ENCODE peak calls at places on chromosomes 4 and X, in eight cellular contexts. F is lower leg skin; T is NCI-H2029; S is germinal center; X is activated naive CD4-positive, alpha-beta T cell treated with Interleukin-2 at 50 U/mL for 16 hours; G is ELR; R is T-helper 22 cell; H is AG09319. Z is an unnamed sample.

GRCh38 chrX:13994104-13994503 is 35.6 kb downstream of the GEMIN8 start:
- DNase-seq in R (no peak), H (no peak), X (no peak), G (no peak), S (no peak), F (no peak), T (no peak), Z (no peak)

GRCh38 chrX:70301716-70302115 is 11.8 kb downstream of the KIF4A start:
- DNase-seq in S (no peak), R (no peak), T (no peak), H (peak), F (no peak), G (no peak), X (no peak), Z (no peak)

GRCh38 chr4:2127609-2128300 is 68.6 kb downstream of the NAT8L start:
- DNase-seq in X (no peak), G (no peak), S (no peak), H (no peak), F (no peak), R (no peak), T (no peak), Z (no peak)

GRCh38 chr4:156420557-156420956 is 466.9 kb upstream of the CTSO start:
- DNase-seq in H (no peak), R (no peak), S (no peak), T (no peak), F (no peak), G (no peak), X (no peak), Z (no peak)

GRCh38 chrX:9312922-9313867 is 151.7 kb upstream of the TBL1X start:
- DNase-seq in F (peak), S (peak), H (no peak), T (no peak), X (peak), G (peak), R (peak), Z (no peak)

GRCh38 chrX:40108959-40109287 is 11.2 kb upstream of the BCOR start:
- DNase-seq in T (peak), H (no peak), R (peak), F (peak), S (no peak), X (peak), G (peak), Z (no peak)

GRCh38 chr4:88907478-88907877 is 149.5 kb downstream of the FAM13A start:
- DNase-seq in X (no peak), T (no peak), G (peak), S (no peak), R (no peak), H (no peak), F (no peak), Z (no peak)

GRCh38 chr4:153497091-153497531 is 31.0 kb downstream of the TMEM131L start:
- DNase-seq in H (no peak), X (peak), G (peak), F (no peak), R (no peak), S (no peak), T (no peak), Z (no peak)

GRCh38 chrX:15915959-15916703 is 61.5 kb upstream of the AP1S2 start:
- DNase-seq in F (no peak), S (no peak), X (no peak), G (peak), H (no peak), R (no peak), T (no peak), Z (no peak)

GRCh38 chr4:51998837-51999236 is 21.3 kb downstream of the LRRC66 start:
- DNase-seq in F (no peak), R (no peak), S (no peak), X (no peak), T (no peak), H (no peak), G (no peak), Z (no peak)